ENCODE peak calls at places on chromosomes 4 and X, in eight cellular contexts. U is Panc1, G is GM23248, M is HCT116, C is Karpas-422, P is lower lobe of right lung, J is colonic mucosa, V is PC-3. I is an unnamed sample.

GRCh38 chr4:87382116-87382515 is 8.9 kb downstream of the HSD17B11 start:
- DNase-seq in U (no peak), G (no peak), M (no peak), C (no peak), P (no peak), J (no peak), V (no peak), I (no peak)

GRCh38 chrX:45824471-45824870 is 623.8 kb upstream of the DIPK2B start:
- DNase-seq in U (peak; percentile 84), G (peak; percentile 94), M (peak; percentile 89), C (peak; percentile 69), P (no peak), J (no peak), V (peak; percentile 96), I (peak; percentile 81)

GRCh38 chrX:46838974-46839480 is 2.2 kb downstream of the RP2 start:
- DNase-seq in U (no peak), G (peak; percentile 36), M (no peak), C (peak; percentile 4), P (no peak), J (no peak), V (no peak), I (no peak)

GRCh38 chr4:79025170-79025569 is 85.9 kb upstream of the PAQR3 start:
- DNase-seq in U (no peak), G (no peak), M (no peak), C (no peak), P (no peak), J (no peak), V (peak; percentile 83), I (no peak)

GRCh38 chr4:25290490-25291067 is 22.0 kb upstream of the ZCCHC4 start:
- DNase-seq in U (no peak), G (no peak), M (no peak), C (no peak), P (no peak), J (no peak), V (no peak), I (no peak)

GRCh38 chrX:101973066-101973465 is 41.2 kb upstream of the ZMAT1 start:
- DNase-seq in U (no peak), G (no peak), M (no peak), C (no peak), P (no peak), J (no peak), V (no peak), I (no peak)

GRCh38 chr4:84483738-84484137 is 15.4 kb downstream of the NKX6-1 start:
- DNase-seq in U (no peak), G (no peak), M (no peak), C (no peak), P (no peak), J (no peak), V (no peak), I (no peak)

GRCh38 chrX:76026292-76026691 is 146.6 kb upstream of the PBDC1 start:
- DNase-seq in U (no peak), G (no peak), M (no peak), C (no peak), P (no peak), J (no peak), V (no peak), I (no peak)

GRCh38 chr4:182960228-182960627 is 43.0 kb upstream of the DCTD start:
- DNase-seq in U (no peak), G (no peak), M (no peak), C (no peak), P (no peak), J (no peak), V (no peak), I (no peak)
- H3K4me3 ChIP-seq in U (no peak overlapping the region), G (no peak overlapping the region), M (no peak overlapping the region), C (no peak overlapping the region), P (no peak overlapping the region), J (no peak overlapping the region), V (no peak overlapping the region), I (no peak overlapping the region)

GRCh38 chr4:174582463-174582862 is 60.2 kb upstream of the HPGD start:
- DNase-seq in U (no peak), G (no peak), M (no peak), C (no peak), P (no peak), J (no peak), V (no peak), I (no peak)
- H3K9me3 ChIP-seq in U (no peaks in the 10 kb centered on the region), G (no peaks in the 10 kb centered on the region), M (no peaks in the 10 kb centered on the region), C (no peaks in the 10 kb centered on the region), P (no peaks in the 10 kb centered on the region), J (no peaks in the 10 kb centered on the region), V (no peaks in the 10 kb centered on the region), I (no peaks in the 10 kb centered on the region)

GRCh38 chr4:3019471-3019870 is 54.9 kb downstream of the HTT-AS start:
- DNase-seq in U (no peak), G (no peak), M (no peak), C (no peak), P (no peak), J (no peak), V (no peak), I (no peak)

GRCh38 chr4:3021127-3021526 is 53.2 kb downstream of the HTT-AS start:
- DNase-seq in U (no peak), G (no peak), M (no peak), C (no peak), P (no peak), J (no peak), V (no peak), I (no peak)

GRCh38 chr4:3022112-3022511 is 52.2 kb downstream of the HTT-AS start:
- DNase-seq in U (no peak), G (no peak), M (no peak), C (no peak), P (no peak), J (no peak), V (no peak), I (no peak)

GRCh38 chr4:3022651-3023050 is 51.7 kb downstream of the HTT-AS start:
- DNase-seq in U (no peak), G (no peak), M (no peak), C (no peak), P (no peak), J (no peak), V (no peak), I (no peak)

DNA sequence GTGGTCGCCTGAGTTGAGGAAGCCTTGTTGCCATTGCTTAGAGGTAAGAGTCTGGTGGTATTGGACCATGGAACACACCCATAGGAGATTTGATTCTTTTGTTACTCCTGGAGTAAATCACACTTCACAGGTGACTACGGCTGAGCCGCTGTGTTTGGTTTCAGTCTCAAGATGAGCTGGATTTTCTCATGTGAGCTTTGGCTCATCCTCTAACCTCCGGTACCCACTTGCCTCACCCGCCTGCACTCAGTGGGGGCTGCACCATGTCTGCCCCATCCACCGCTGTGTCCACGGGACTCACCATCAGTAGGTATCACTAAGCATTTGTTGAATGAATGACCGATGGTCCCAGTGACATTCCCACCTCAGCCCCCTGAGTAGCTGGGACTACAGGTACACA is 52.7 kb downstream of the HTT-AS start:
- DNase-seq in U (no peak), G (no peak), M (no peak), C (no peak), P (no peak), J (no peak), V (no peak), I (no peak)
- H3K4me3 ChIP-seq in U (no peak overlapping the region), G (no peak overlapping the region), M (no peak overlapping the region), C (no peak overlapping the region), P (no peak overlapping the region), J (no peak overlapping the region), V (no peak overlapping the region), I (no peak overlapping the region)

GRCh38 chrX:10129229-10129628 is 27.5 kb upstream of the CLCN4 start:
- DNase-seq in U (no peak), G (no peak), M (no peak), C (no peak), P (no peak), J (no peak), V (no peak), I (no peak)

GRCh38 chrX:10133980-10134676 is 22.6 kb upstream of the CLCN4 start:
- DNase-seq in U (no peak), G (no peak), M (no peak), C (no peak), P (no peak), J (no peak), V (no peak), I (no peak)

GRCh38 chrX:10128386-10128785 is 28.4 kb upstream of the CLCN4 start:
- DNase-seq in U (no peak), G (no peak), M (no peak), C (no peak), P (no peak), J (no peak), V (no peak), I (no peak)

GRCh38 chrX:10126834-10127233 is 29.9 kb upstream of the CLCN4 start:
- DNase-seq in U (no peak), G (no peak), M (no peak), C (no peak), P (no peak), J (no peak), V (no peak), I (no peak)

GRCh38 chrX:10130354-10130753 is 26.4 kb upstream of the CLCN4 start:
- DNase-seq in U (no peak), G (no peak), M (no peak), C (no peak), P (no peak), J (no peak), V (no peak), I (no peak)
- H3K9me3 ChIP-seq in U (no peaks in the 10 kb centered on the region), G (no peaks in the 10 kb centered on the region), M (no peaks in the 10 kb centered on the region), C (no peaks in the 10 kb centered on the region), P (no peaks in the 10 kb centered on the region), J (no peaks in the 10 kb centered on the region), V (no peaks in the 10 kb centered on the region), I (no peaks in the 10 kb centered on the region)